ENCODE peak calls at places on chromosome 22, in five cellular contexts. Y is fibroblast of villous mesenchyme, T is foreskin fibroblast, S is HAP-1, M is heart left ventricle. A is an unnamed sample.
A peak's percentile ranks its signal among the peaks of the same experiment; 100 is the strongest.

GRCh38 chr22:23243006-23243573 is 62.8 kb downstream of the BCR start:
- DNase-seq in Y (no peak), S (peak; percentile 74), T (no peak), M (no peak), A (no peak)

GRCh38 chr22:29733362-29734322 is 13.8 kb downstream of the CABP7 start:
- DNase-seq in T (peak; percentile 10), Y (peak; percentile 47), M (peak; percentile 60), S (no peak), A (no peak)

GRCh38 chr22:39908737-39909136 is 7.9 kb downstream of the GRAP2 start:
- DNase-seq in Y (no peak), M (no peak), S (no peak), T (peak; percentile 16), A (no peak)

GRCh38 chr22:44543362-44543761 is 45.3 kb upstream of the RTL6 start:
- DNase-seq in T (no peak), S (no peak), Y (no peak), M (no peak), A (no peak)

GRCh38 chr22:20865331-20865730 is 6.5 kb downstream of the SNAP29 start:
- DNase-seq in Y (no peak), S (no peak), M (no peak), T (no peak), A (no peak)

GRCh38 chr22:43921361-43921760 is 2.2 kb upstream of the PNPLA3 start:
- DNase-seq in S (no peak), M (no peak), Y (peak; percentile 44), T (peak; percentile 79), A (peak; percentile 52)

GRCh38 chr22:45608763-45609180 is 62.9 kb upstream of the ATXN10 start:
- DNase-seq in S (no peak), Y (peak; percentile 40), M (no peak), T (peak; percentile 84), A (peak; percentile 16)

GRCh38 chr22:41928416-41929157 is 2.0 kb upstream of the TNFRSF13C start:
- DNase-seq in M (no peak), S (no peak), T (no peak), Y (no peak), A (no peak)

GRCh38 chr22:42720263-42721044 is at the start of gene A4GALT:
- DNase-seq in T (no peak), Y (no peak), S (peak; percentile 52), M (peak; percentile 52), A (no peak)

GRCh38 chr22:41827671-41828070 is 5.2 kb upstream of the SREBF2 start:
- DNase-seq in T (no peak), Y (no peak), S (no peak), M (no peak), A (no peak)

GRCh38 chr22:17674152-17674551 is 35.6 kb downstream of the BCL2L13 start:
- DNase-seq in T (no peak), Y (no peak), S (no peak), M (no peak), A (no peak)

GRCh38 chr22:24985824-24986214 is 33.3 kb downstream of the KIAA1671 start:
- DNase-seq in M (peak; percentile 54), Y (peak; percentile 82), T (peak; percentile 42), S (no peak), A (peak; percentile 98)

GRCh38 chr22:49853981-49854791 is 542 bp downstream of the ZBED4 start:
- DNase-seq in Y (peak; percentile 34), T (no peak), M (peak; percentile 50), S (peak; percentile 56), A (peak; percentile 30)

GRCh38 chr22:36022162-36022561 is 6.5 kb downstream of the RBFOX2 start:
- DNase-seq in S (no peak), T (no peak), M (no peak), Y (peak; percentile 74), A (peak; percentile 41)

GRCh38 chr22:50302564-50302963 is 4.9 kb downstream of the PLXNB2 start:
- DNase-seq in S (no peak), Y (no peak), T (no peak), M (peak; percentile 80), A (no peak)

GRCh38 chr22:26667140-26667539 is 9.8 kb downstream of the MIAT start:
- DNase-seq in Y (no peak), S (no peak), T (no peak), M (no peak), A (no peak)

GRCh38 chr22:50547231-50547851 is 1.6 kb downstream of the KLHDC7B start:
- DNase-seq in T (no peak), Y (no peak), S (no peak), M (no peak), A (no peak)

GRCh38 chr22:19607198-19608113 is 83.2 kb upstream of the CLDN5 start:
- DNase-seq in S (no peak), T (no peak), Y (no peak), M (no peak), A (peak; percentile 10)

GRCh38 chr22:25054943-25055511 is 102.5 kb downstream of the KIAA1671 start:
- DNase-seq in T (no peak), S (no peak), Y (no peak), M (no peak), A (no peak)

GRCh38 chr22:37638351-37639069 is 959 bp upstream of the SH3BP1 start:
- DNase-seq in S (no peak), Y (no peak), T (no peak), M (no peak), A (no peak)

GRCh38 chr22:36822581-36822980 is 5.7 kb upstream of the PVALB start:
- DNase-seq in Y (no peak), M (no peak), S (no peak), T (no peak), A (no peak)

GRCh38 chr22:35202376-35202775 is 54.9 kb upstream of the HMGXB4 start:
- DNase-seq in T (no peak), M (no peak), S (no peak), Y (no peak), A (no peak)

GRCh38 chr22:50473855-50474671 is 772 bp downstream of the SBF1 start:
- DNase-seq in M (peak; percentile 42), S (peak; percentile 38), T (peak; percentile 40), Y (peak; percentile 60), A (peak; percentile 50)

GRCh38 chr22:40679249-40679963 is at the start of gene MCHR1:
- DNase-seq in Y (no peak), S (no peak), M (no peak), T (no peak), A (no peak)

GRCh38 chr22:48223488-48224190 is 1461.2 kb downstream of the TBC1D22A start:
- DNase-seq in T (no peak), M (no peak), S (no peak), Y (no peak), A (no peak)
- H3K4me3 ChIP-seq in T (no peak overlapping the region), M (no peak overlapping the region), S (no peak overlapping the region), Y (no peak overlapping the region), A (no peak overlapping the region)

GRCh38 chr22:32175751-32176644 is 16.9 kb upstream of the C22orf42 start:
- DNase-seq in S (no peak), T (no peak), Y (no peak), M (no peak), A (no peak)
- H3K4me3 ChIP-seq in S (no peak overlapping the region), T (no peak overlapping the region), Y (no peak overlapping the region), M (peak overlapping the region; percentile 7), A (no peak overlapping the region)

DNA sequence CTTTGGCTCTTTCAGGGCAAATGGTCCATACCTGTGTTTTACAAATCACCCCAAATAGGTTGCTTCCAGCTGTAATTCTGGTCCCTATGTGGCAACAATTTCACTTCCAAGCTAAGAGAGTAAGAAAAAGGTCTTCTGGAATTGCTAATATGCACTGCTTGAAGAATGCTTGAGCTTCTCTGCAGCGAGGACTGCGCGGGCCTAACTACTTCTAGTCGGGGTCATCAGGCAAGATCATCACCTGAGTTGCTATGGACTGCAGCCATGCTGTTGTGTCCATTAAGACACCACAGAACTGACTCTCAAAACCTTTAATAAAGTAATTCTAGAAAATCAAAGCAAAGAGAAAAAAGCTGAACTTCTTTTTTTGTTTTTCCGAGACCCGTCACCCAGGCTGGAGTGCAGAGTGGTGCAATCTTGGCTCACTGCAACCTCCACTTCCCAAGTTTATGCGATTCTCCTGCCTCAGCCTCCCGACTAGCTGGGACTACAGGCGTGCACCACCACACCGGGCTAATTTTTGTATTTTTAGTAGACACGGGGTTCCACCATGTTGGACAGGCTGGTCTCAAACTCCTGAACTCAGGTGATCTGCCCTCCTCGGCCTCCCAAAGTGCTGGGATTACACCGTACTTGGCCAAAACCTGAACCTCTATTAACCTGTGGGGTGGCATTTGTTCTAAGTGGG is 2.2 kb downstream of the JOSD1 start:
- DNase-seq in T (no peak), S (no peak), M (no peak), Y (no peak), A (no peak)
- H3K4me3 ChIP-seq in T (peak overlapping the region; percentile 82), S (peak overlapping the region; percentile 53), M (peak overlapping the region; percentile 74), Y (peak overlapping the region; percentile 80), A (peak overlapping the region; percentile 81)

DNA sequence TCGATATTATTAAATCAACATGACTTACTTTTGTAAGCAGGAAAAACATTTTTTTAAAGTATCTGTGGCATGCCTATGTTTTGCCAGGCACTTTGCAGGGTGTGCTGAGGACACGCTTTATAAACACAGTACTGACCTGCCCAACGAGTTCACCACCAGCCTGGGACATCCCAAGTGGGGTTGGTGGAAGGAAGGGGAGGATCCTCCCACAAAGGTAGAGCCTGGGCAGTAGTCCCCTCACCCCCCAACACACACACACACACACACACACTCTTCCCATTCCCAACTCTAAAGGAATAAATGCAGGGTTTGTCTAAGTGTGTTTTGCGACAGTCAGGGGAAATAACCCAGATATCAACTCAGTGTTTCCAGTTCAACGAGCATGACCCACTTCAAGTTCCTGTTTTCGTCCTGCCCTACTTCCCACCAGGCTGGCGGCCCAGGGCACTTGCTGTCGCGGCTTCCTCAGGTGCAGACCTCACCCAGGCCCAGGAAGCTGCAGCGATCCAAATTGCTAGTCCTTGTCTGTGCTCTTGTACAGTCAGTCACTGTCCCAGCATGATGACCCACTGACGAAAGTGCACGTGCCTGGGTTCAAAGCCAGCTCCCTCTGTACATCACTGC is 3.1 kb downstream of the CERK start:
- DNase-seq in S (no peak), Y (no peak), T (no peak), M (no peak), A (no peak)
- H3K4me3 ChIP-seq in S (no peak overlapping the region), Y (no peak overlapping the region), T (no peak overlapping the region), M (peak overlapping the region; percentile 100), A (no peak overlapping the region)